ENCODE peak calls at places on chromosome 20, in nine cellular contexts. One of them, this sample, is unnamed.

GRCh38 chr20:52637201-52637600 is 335.0 kb upstream of the TSHZ2 start:
- DNase-seq in HuH-7: no peak
- DNase-seq in stromal cell of bone marrow: no peak
- DNase-seq in T-cell: no peak
- DNase-seq in Calu3: no peak
- DNase-seq in hippocampal formation: no peak
- DNase-seq in AG09319: no peak
- DNase-seq in Kasumi-1: no peak
- DNase-seq in GM03348: no peak
- DNase-seq in this sample: no peak

GRCh38 chr20:34806255-34806654 is 19.2 kb downstream of the NCOA6 start:
- DNase-seq in hippocampal formation: no peak
- DNase-seq in Kasumi-1: no peak
- DNase-seq in AG09319: no peak
- DNase-seq in HuH-7: no peak
- DNase-seq in stromal cell of bone marrow: no peak
- DNase-seq in Calu3: no peak
- DNase-seq in GM03348: no peak
- DNase-seq in T-cell: no peak
- DNase-seq in this sample: no peak

GRCh38 chr20:33419140-33419974 is 18.0 kb upstream of the CDK5RAP1 start:
- DNase-seq in hippocampal formation: no peak
- DNase-seq in Kasumi-1: no peak
- DNase-seq in HuH-7: no peak
- DNase-seq in GM03348: no peak
- DNase-seq in T-cell: no peak
- DNase-seq in AG09319: no peak
- DNase-seq in stromal cell of bone marrow: no peak
- DNase-seq in Calu3: no peak
- DNase-seq in this sample: no peak

GRCh38 chr20:6654490-6655247 is 112.8 kb upstream of the BMP2 start:
- DNase-seq in T-cell: no peak
- DNase-seq in HuH-7: no peak
- DNase-seq in stromal cell of bone marrow: peak
- DNase-seq in GM03348: peak
- DNase-seq in Calu3: no peak
- DNase-seq in hippocampal formation: no peak
- DNase-seq in Kasumi-1: no peak
- DNase-seq in AG09319: no peak
- DNase-seq in this sample: no peak

GRCh38 chr20:62834967-62835730 is 18.3 kb downstream of the COL9A3 start:
- DNase-seq in Calu3: no peak
- DNase-seq in Kasumi-1: no peak
- DNase-seq in hippocampal formation: no peak
- DNase-seq in stromal cell of bone marrow: no peak
- DNase-seq in HuH-7: no peak
- DNase-seq in GM03348: no peak
- DNase-seq in AG09319: no peak
- DNase-seq in T-cell: no peak
- DNase-seq in this sample: no peak

GRCh38 chr20:21125072-21125848 is 622 bp upstream of the KIZ start:
- DNase-seq in stromal cell of bone marrow: no peak
- DNase-seq in HuH-7: peak
- DNase-seq in Calu3: peak
- DNase-seq in GM03348: peak
- DNase-seq in Kasumi-1: peak
- DNase-seq in AG09319: no peak
- DNase-seq in T-cell: no peak
- DNase-seq in hippocampal formation: no peak
- DNase-seq in this sample: no peak

GRCh38 chr20:51450221-51450712 is 92.3 kb downstream of the NFATC2 start:
- DNase-seq in stromal cell of bone marrow: no peak
- DNase-seq in hippocampal formation: no peak
- DNase-seq in Calu3: no peak
- DNase-seq in GM03348: no peak
- DNase-seq in Kasumi-1: no peak
- DNase-seq in T-cell: no peak
- DNase-seq in HuH-7: no peak
- DNase-seq in AG09319: no peak
- DNase-seq in this sample: no peak

GRCh38 chr20:20547221-20547875 is 165.1 kb downstream of the RALGAPA2 start:
- DNase-seq in GM03348: no peak
- DNase-seq in Calu3: no peak
- DNase-seq in hippocampal formation: no peak
- DNase-seq in stromal cell of bone marrow: no peak
- DNase-seq in T-cell: no peak
- DNase-seq in AG09319: no peak
- DNase-seq in Kasumi-1: no peak
- DNase-seq in HuH-7: no peak
- DNase-seq in this sample: no peak

GRCh38 chr20:38723982-38724602 is at the start of gene SLC32A1:
- DNase-seq in GM03348: no peak
- DNase-seq in Calu3: no peak
- DNase-seq in hippocampal formation: no peak
- DNase-seq in stromal cell of bone marrow: no peak
- DNase-seq in HuH-7: no peak
- DNase-seq in Kasumi-1: no peak
- DNase-seq in AG09319: no peak
- DNase-seq in T-cell: no peak
- DNase-seq in this sample: no peak

GRCh38 chr20:35300469-35301262 is 8.4 kb upstream of the FAM83C start:
- DNase-seq in AG09319: no peak
- DNase-seq in HuH-7: no peak
- DNase-seq in Calu3: no peak
- DNase-seq in GM03348: no peak
- DNase-seq in hippocampal formation: no peak
- DNase-seq in T-cell: no peak
- DNase-seq in stromal cell of bone marrow: no peak
- DNase-seq in Kasumi-1: no peak
- DNase-seq in this sample: no peak

GRCh38 chr20:53829706-53830521 is 236.3 kb upstream of the ZNF217 start:
- DNase-seq in GM03348: peak
- DNase-seq in Kasumi-1: peak
- DNase-seq in HuH-7: no peak
- DNase-seq in AG09319: peak
- DNase-seq in Calu3: no peak
- DNase-seq in T-cell: no peak
- DNase-seq in stromal cell of bone marrow: no peak
- DNase-seq in hippocampal formation: no peak
- DNase-seq in this sample: no peak

GRCh38 chr20:6767536-6768227 is at the start of gene BMP2:
- DNase-seq in T-cell: no peak
- DNase-seq in GM03348: peak
- DNase-seq in stromal cell of bone marrow: no peak
- DNase-seq in Calu3: peak
- DNase-seq in hippocampal formation: peak
- DNase-seq in HuH-7: peak
- DNase-seq in Kasumi-1: peak
- DNase-seq in AG09319: no peak
- DNase-seq in this sample: no peak

GRCh38 chr20:3755814-3756480 is 11.6 kb downstream of the ADISSP start:
- DNase-seq in AG09319: no peak
- DNase-seq in stromal cell of bone marrow: no peak
- DNase-seq in GM03348: no peak
- DNase-seq in T-cell: no peak
- DNase-seq in HuH-7: no peak
- DNase-seq in Calu3: no peak
- DNase-seq in Kasumi-1: no peak
- DNase-seq in hippocampal formation: no peak
- DNase-seq in this sample: no peak

GRCh38 chr20:57223648-57224489 is 42.6 kb downstream of the BMP7 start:
- DNase-seq in hippocampal formation: no peak
- DNase-seq in Kasumi-1: no peak
- DNase-seq in GM03348: peak
- DNase-seq in AG09319: no peak
- DNase-seq in stromal cell of bone marrow: no peak
- DNase-seq in T-cell: no peak
- DNase-seq in HuH-7: no peak
- DNase-seq in Calu3: no peak
- DNase-seq in this sample: no peak

GRCh38 chr20:17859616-17860232 is 108.9 kb downstream of the SNX5 start:
- DNase-seq in AG09319: no peak
- DNase-seq in stromal cell of bone marrow: no peak
- DNase-seq in Kasumi-1: no peak
- DNase-seq in GM03348: no peak
- DNase-seq in HuH-7: no peak
- DNase-seq in Calu3: no peak
- DNase-seq in T-cell: no peak
- DNase-seq in hippocampal formation: no peak
- DNase-seq in this sample: peak

GRCh38 chr20:38320221-38320620 is 16.3 kb downstream of the BPI start:
- DNase-seq in T-cell: no peak
- DNase-seq in AG09319: no peak
- DNase-seq in Calu3: no peak
- DNase-seq in Kasumi-1: no peak
- DNase-seq in GM03348: no peak
- DNase-seq in HuH-7: no peak
- DNase-seq in stromal cell of bone marrow: no peak
- DNase-seq in hippocampal formation: no peak
- DNase-seq in this sample: no peak

GRCh38 chr20:8306916-8307315 is 174.8 kb downstream of the PLCB1 start:
- DNase-seq in T-cell: no peak
- DNase-seq in Calu3: no peak
- DNase-seq in Kasumi-1: no peak
- DNase-seq in HuH-7: no peak
- DNase-seq in AG09319: no peak
- DNase-seq in GM03348: no peak
- DNase-seq in stromal cell of bone marrow: no peak
- DNase-seq in hippocampal formation: no peak
- DNase-seq in this sample: no peak

GRCh38 chr20:8449120-8449519 is 317.1 kb downstream of the PLCB1 start:
- DNase-seq in GM03348: peak
- DNase-seq in hippocampal formation: no peak
- DNase-seq in HuH-7: no peak
- DNase-seq in AG09319: no peak
- DNase-seq in stromal cell of bone marrow: peak
- DNase-seq in Calu3: no peak
- DNase-seq in T-cell: no peak
- DNase-seq in Kasumi-1: no peak
- DNase-seq in this sample: no peak

GRCh38 chr20:51594999-51595532 is 52.5 kb upstream of the NFATC2 start:
- DNase-seq in GM03348: peak
- DNase-seq in Kasumi-1: peak
- DNase-seq in AG09319: peak
- DNase-seq in T-cell: peak
- DNase-seq in stromal cell of bone marrow: peak
- DNase-seq in HuH-7: peak
- DNase-seq in hippocampal formation: peak
- DNase-seq in Calu3: peak
- DNase-seq in this sample: peak

GRCh38 chr20:58228484-58229197 is at the start of gene ANKRD60:
- DNase-seq in stromal cell of bone marrow: no peak
- DNase-seq in Kasumi-1: no peak
- DNase-seq in GM03348: peak
- DNase-seq in Calu3: no peak
- DNase-seq in T-cell: peak
- DNase-seq in HuH-7: no peak
- DNase-seq in AG09319: no peak
- DNase-seq in hippocampal formation: no peak
- DNase-seq in this sample: peak

GRCh38 chr20:37257993-37258392 is 3.6 kb downstream of the GHRH start:
- DNase-seq in Kasumi-1: no peak
- DNase-seq in T-cell: no peak
- DNase-seq in HuH-7: no peak
- DNase-seq in hippocampal formation: no peak
- DNase-seq in GM03348: no peak
- DNase-seq in AG09319: no peak
- DNase-seq in stromal cell of bone marrow: no peak
- DNase-seq in Calu3: no peak
- DNase-seq in this sample: no peak

GRCh38 chr20:59831024-59831900 is 102.2 kb downstream of the SYCP2 start:
- DNase-seq in Calu3: peak
- DNase-seq in AG09319: no peak
- DNase-seq in T-cell: no peak
- DNase-seq in GM03348: peak
- DNase-seq in HuH-7: no peak
- DNase-seq in stromal cell of bone marrow: no peak
- DNase-seq in hippocampal formation: no peak
- DNase-seq in Kasumi-1: no peak
- DNase-seq in this sample: no peak

GRCh38 chr20:58996226-58996611 is 10.8 kb downstream of the CTSZ start:
- DNase-seq in HuH-7: no peak
- DNase-seq in hippocampal formation: no peak
- DNase-seq in Calu3: no peak
- DNase-seq in AG09319: no peak
- DNase-seq in GM03348: no peak
- DNase-seq in T-cell: no peak
- DNase-seq in Kasumi-1: no peak
- DNase-seq in stromal cell of bone marrow: no peak
- DNase-seq in this sample: no peak

GRCh38 chr20:24608926-24609667 is 139.7 kb downstream of the SYNDIG1 start:
- DNase-seq in HuH-7: no peak
- DNase-seq in hippocampal formation: no peak
- DNase-seq in stromal cell of bone marrow: peak
- DNase-seq in T-cell: no peak
- DNase-seq in Calu3: no peak
- DNase-seq in Kasumi-1: no peak
- DNase-seq in GM03348: peak
- DNase-seq in AG09319: no peak
- DNase-seq in this sample: no peak

GRCh38 chr20:3764659-3765058 is 2.9 kb downstream of the ADISSP start:
- DNase-seq in hippocampal formation: no peak
- DNase-seq in Kasumi-1: no peak
- DNase-seq in T-cell: no peak
- DNase-seq in stromal cell of bone marrow: no peak
- DNase-seq in AG09319: no peak
- DNase-seq in GM03348: no peak
- DNase-seq in HuH-7: no peak
- DNase-seq in Calu3: no peak
- DNase-seq in this sample: no peak

GRCh38 chr20:15528386-15529111 is 1044.7 kb downstream of the KIF16B start:
- DNase-seq in HuH-7: no peak
- DNase-seq in GM03348: no peak
- DNase-seq in T-cell: no peak
- DNase-seq in Kasumi-1: no peak
- DNase-seq in hippocampal formation: no peak
- DNase-seq in AG09319: no peak
- DNase-seq in Calu3: no peak
- DNase-seq in stromal cell of bone marrow: peak
- DNase-seq in this sample: no peak

GRCh38 chr20:52789716-52790115 is 182.4 kb upstream of the TSHZ2 start:
- DNase-seq in HuH-7: no peak
- DNase-seq in hippocampal formation: no peak
- DNase-seq in GM03348: no peak
- DNase-seq in T-cell: no peak
- DNase-seq in Calu3: no peak
- DNase-seq in AG09319: no peak
- DNase-seq in stromal cell of bone marrow: no peak
- DNase-seq in Kasumi-1: no peak
- DNase-seq in this sample: no peak

GRCh38 chr20:46025376-46025783 is 3.6 kb upstream of the SLC12A5 start:
- DNase-seq in Kasumi-1: no peak
- DNase-seq in T-cell: no peak
- DNase-seq in GM03348: no peak
- DNase-seq in hippocampal formation: no peak
- DNase-seq in stromal cell of bone marrow: no peak
- DNase-seq in Calu3: no peak
- DNase-seq in HuH-7: no peak
- DNase-seq in AG09319: no peak
- DNase-seq in this sample: no peak

GRCh38 chr20:33878583-33878982 is 67.4 kb downstream of the CHMP4B start:
- DNase-seq in T-cell: no peak
- DNase-seq in stromal cell of bone marrow: no peak
- DNase-seq in GM03348: no peak
- DNase-seq in AG09319: no peak
- DNase-seq in HuH-7: no peak
- DNase-seq in hippocampal formation: no peak
- DNase-seq in Calu3: no peak
- DNase-seq in Kasumi-1: no peak
- DNase-seq in this sample: no peak

GRCh38 chr20:25327521-25328235 is 63.0 kb downstream of the ABHD12 start:
- DNase-seq in hippocampal formation: no peak
- DNase-seq in Calu3: no peak
- DNase-seq in HuH-7: no peak
- DNase-seq in AG09319: no peak
- DNase-seq in GM03348: no peak
- DNase-seq in stromal cell of bone marrow: no peak
- DNase-seq in Kasumi-1: no peak
- DNase-seq in T-cell: no peak
- DNase-seq in this sample: no peak

GRCh38 chr20:24981750-24982149 is 10.8 kb downstream of the APMAP start:
- DNase-seq in T-cell: no peak
- DNase-seq in Kasumi-1: no peak
- DNase-seq in hippocampal formation: peak
- DNase-seq in stromal cell of bone marrow: peak
- DNase-seq in AG09319: no peak
- DNase-seq in GM03348: no peak
- DNase-seq in Calu3: no peak
- DNase-seq in HuH-7: no peak
- DNase-seq in this sample: no peak